ENCODE peak calls at places on chromosomes 5 and 9, in four cellular contexts. One of them, this sample, is unnamed.

GRCh38 chr9:6811436-6811835 is 53.7 kb downstream of the KDM4C start:
- DNase-seq in posterior vena cava: no peak
- DNase-seq in GM13977: no peak
- DNase-seq in GM20000: no peak
- DNase-seq in this sample: no peak

GRCh38 chr5:179187681-179188575 is 127.8 kb downstream of the ZNF354C start:
- DNase-seq in posterior vena cava: no peak
- DNase-seq in GM13977: no peak
- DNase-seq in GM20000: no peak
- DNase-seq in this sample: no peak

GRCh38 chr9:131402738-131403492 is 9.0 kb downstream of the PRRC2B start:
- DNase-seq in posterior vena cava: peak
- DNase-seq in GM13977: no peak
- DNase-seq in GM20000: no peak
- DNase-seq in this sample: peak

GRCh38 chr5:42228279-42228678 is 195.0 kb upstream of the GHR start:
- DNase-seq in posterior vena cava: no peak
- DNase-seq in GM13977: no peak
- DNase-seq in GM20000: no peak
- DNase-seq in this sample: no peak

GRCh38 chr9:112890106-112891081 is at the start of gene SLC46A2:
- DNase-seq in posterior vena cava: no peak
- DNase-seq in GM13977: no peak
- DNase-seq in GM20000: no peak
- DNase-seq in this sample: peak

GRCh38 chr5:107894361-107894760 is 223.6 kb upstream of the EFNA5 start:
- DNase-seq in posterior vena cava: no peak
- DNase-seq in GM13977: no peak
- DNase-seq in GM20000: no peak
- DNase-seq in this sample: no peak

GRCh38 chr9:135885100-135885853 is 22.1 kb downstream of the CAMSAP1 start:
- DNase-seq in posterior vena cava: no peak
- DNase-seq in GM13977: no peak
- DNase-seq in GM20000: no peak
- DNase-seq in this sample: peak

GRCh38 chr9:114958021-114958846 is 27.8 kb upstream of the TNFSF8 start:
- DNase-seq in posterior vena cava: peak
- DNase-seq in GM13977: no peak
- DNase-seq in GM20000: no peak
- DNase-seq in this sample: peak

GRCh38 chr9:78668148-78668825 is 371.4 kb downstream of the PSAT1 start:
- DNase-seq in posterior vena cava: no peak
- DNase-seq in GM13977: no peak
- DNase-seq in GM20000: no peak
- DNase-seq in this sample: no peak

GRCh38 chr5:15571618-15572017 is 71.6 kb downstream of the FBXL7 start:
- DNase-seq in posterior vena cava: no peak
- DNase-seq in GM13977: no peak
- DNase-seq in GM20000: no peak
- DNase-seq in this sample: no peak

GRCh38 chr9:33187519-33188218 is 20.5 kb upstream of the B4GALT1 start:
- DNase-seq in posterior vena cava: no peak
- DNase-seq in GM13977: no peak
- DNase-seq in GM20000: no peak
- DNase-seq in this sample: no peak

GRCh38 chr5:32506251-32506661 is 61.7 kb upstream of the ZFR start:
- DNase-seq in posterior vena cava: no peak
- DNase-seq in GM13977: no peak
- DNase-seq in GM20000: no peak
- DNase-seq in this sample: no peak

GRCh38 chr5:140605879-140606278 is 27.1 kb downstream of the CD14 start:
- DNase-seq in posterior vena cava: no peak
- DNase-seq in GM13977: no peak
- DNase-seq in GM20000: no peak
- DNase-seq in this sample: no peak

GRCh38 chr9:94639045-94639995 is at the start of gene FBP1:
- DNase-seq in posterior vena cava: peak
- DNase-seq in GM13977: peak
- DNase-seq in GM20000: peak
- DNase-seq in this sample: no peak

GRCh38 chr9:33329117-33329563 is 38.8 kb downstream of the NFX1 start:
- DNase-seq in posterior vena cava: no peak
- DNase-seq in GM13977: no peak
- DNase-seq in GM20000: no peak
- DNase-seq in this sample: peak

GRCh38 chr5:121988443-121988842 is 26.7 kb downstream of the SRFBP1 start:
- DNase-seq in posterior vena cava: peak
- DNase-seq in GM13977: no peak
- DNase-seq in GM20000: no peak
- DNase-seq in this sample: no peak

GRCh38 chr5:106314221-106314824 is 1356.4 kb downstream of the EFNA5 start:
- DNase-seq in posterior vena cava: no peak
- DNase-seq in GM13977: no peak
- DNase-seq in GM20000: no peak
- DNase-seq in this sample: no peak

GRCh38 chr5:59600998-59601397 is 292.5 kb downstream of the PDE4D start:
- DNase-seq in posterior vena cava: no peak
- DNase-seq in GM13977: no peak
- DNase-seq in GM20000: no peak
- DNase-seq in this sample: no peak

GRCh38 chr9:126335837-126336236 is 9.2 kb downstream of the MVB12B start:
- DNase-seq in posterior vena cava: no peak
- DNase-seq in GM13977: no peak
- DNase-seq in GM20000: no peak
- DNase-seq in this sample: no peak

GRCh38 chr9:112884086-112884485 is 6.6 kb downstream of the SLC46A2 start:
- DNase-seq in posterior vena cava: no peak
- DNase-seq in GM13977: no peak
- DNase-seq in GM20000: no peak
- DNase-seq in this sample: peak

GRCh38 chr9:119398350-119398749 is 29.1 kb upstream of the BRINP1 start:
- DNase-seq in posterior vena cava: no peak
- DNase-seq in GM13977: no peak
- DNase-seq in GM20000: no peak
- DNase-seq in this sample: no peak

GRCh38 chr5:132394681-132395259 is 25.3 kb downstream of the SLC22A5 start:
- DNase-seq in posterior vena cava: no peak
- DNase-seq in GM13977: peak
- DNase-seq in GM20000: peak
- DNase-seq in this sample: no peak

GRCh38 chr5:34415559-34416198 is 240.4 kb upstream of the RAI14 start:
- DNase-seq in posterior vena cava: no peak
- DNase-seq in GM13977: peak
- DNase-seq in GM20000: peak
- DNase-seq in this sample: no peak

GRCh38 chr9:129340427-129341196 is 162.6 kb upstream of the IER5L start:
- DNase-seq in posterior vena cava: no peak
- DNase-seq in GM13977: no peak
- DNase-seq in GM20000: no peak
- DNase-seq in this sample: no peak

GRCh38 chr5:78509145-78509865 is 139.3 kb downstream of the LHFPL2 start:
- DNase-seq in posterior vena cava: no peak
- DNase-seq in GM13977: no peak
- DNase-seq in GM20000: no peak
- DNase-seq in this sample: no peak

GRCh38 chr9:33331411-33331891 is 41.1 kb downstream of the NFX1 start:
- DNase-seq in posterior vena cava: no peak
- DNase-seq in GM13977: no peak
- DNase-seq in GM20000: no peak
- DNase-seq in this sample: no peak

GRCh38 chr5:32645246-32645645 is 59.9 kb downstream of the SUB1 start:
- DNase-seq in posterior vena cava: no peak
- DNase-seq in GM13977: peak
- DNase-seq in GM20000: no peak
- DNase-seq in this sample: no peak

GRCh38 chr9:115694014-115694413 is 459.6 kb upstream of the PAPPA start:
- DNase-seq in posterior vena cava: no peak
- DNase-seq in GM13977: no peak
- DNase-seq in GM20000: no peak
- DNase-seq in this sample: no peak

GRCh38 chr9:119264165-119264564 is 105.1 kb downstream of the BRINP1 start:
- DNase-seq in posterior vena cava: no peak
- DNase-seq in GM13977: no peak
- DNase-seq in GM20000: no peak
- DNase-seq in this sample: no peak

GRCh38 chr5:36728697-36729543 is 122.5 kb downstream of the SLC1A3 start:
- DNase-seq in posterior vena cava: no peak
- DNase-seq in GM13977: peak
- DNase-seq in GM20000: peak
- DNase-seq in this sample: no peak

GRCh38 chr5:179819296-179820126 is 1.2 kb upstream of the SQSTM1 start:
- DNase-seq in posterior vena cava: peak
- DNase-seq in GM13977: peak
- DNase-seq in GM20000: peak
- DNase-seq in this sample: no peak

GRCh38 chr5:107126341-107126740 is 544.4 kb downstream of the EFNA5 start:
- DNase-seq in posterior vena cava: no peak
- DNase-seq in GM13977: no peak
- DNase-seq in GM20000: no peak
- DNase-seq in this sample: no peak

GRCh38 chr9:80699551-80699998 is 989.8 kb downstream of the TLE1 start:
- DNase-seq in posterior vena cava: no peak
- DNase-seq in GM13977: no peak
- DNase-seq in GM20000: no peak
- DNase-seq in this sample: no peak

GRCh38 chr5:61328791-61329617 is 3.1 kb upstream of the ZSWIM6 start:
- DNase-seq in posterior vena cava: no peak
- DNase-seq in GM13977: no peak
- DNase-seq in GM20000: no peak
- DNase-seq in this sample: no peak

GRCh38 chr5:16897284-16897704 is 38.8 kb downstream of the MYO10 start:
- DNase-seq in posterior vena cava: no peak
- DNase-seq in GM13977: no peak
- DNase-seq in GM20000: no peak
- DNase-seq in this sample: no peak

GRCh38 chr5:610744-611730 is 1.1 kb upstream of the CEP72 start:
- DNase-seq in posterior vena cava: peak
- DNase-seq in GM13977: no peak
- DNase-seq in GM20000: no peak
- DNase-seq in this sample: peak

GRCh38 chr5:90528704-90529233 is 615 bp downstream of the LYSMD3 start:
- DNase-seq in posterior vena cava: no peak
- DNase-seq in GM13977: peak
- DNase-seq in GM20000: peak
- DNase-seq in this sample: no peak

GRCh38 chr5:38465045-38465444 is 91.4 kb downstream of the LIFR start:
- DNase-seq in posterior vena cava: no peak
- DNase-seq in GM13977: no peak
- DNase-seq in GM20000: no peak
- DNase-seq in this sample: no peak

GRCh38 chr5:22465177-22465576 is 388.0 kb downstream of the CDH12 start:
- DNase-seq in posterior vena cava: no peak
- DNase-seq in GM13977: no peak
- DNase-seq in GM20000: no peak
- DNase-seq in this sample: no peak

GRCh38 chr9:78023003-78023741 is 8.4 kb downstream of the GNAQ start:
- DNase-seq in posterior vena cava: no peak
- DNase-seq in GM13977: no peak
- DNase-seq in GM20000: no peak
- DNase-seq in this sample: no peak